ENCODE peak calls at places on chromosomes 6 and 20, in nine cellular contexts. One of them, this sample, is unnamed. For H3K4me1, the result is how much of the 10 kb centered on the place peaks cover.

GRCh38 chr6:80618953-80619352 is 512.5 kb downstream of the BCKDHB start:
- DNase-seq in left ventricle myocardium inferior: no peak
- DNase-seq in transverse colon: no peak
- DNase-seq in aorta: no peak
- DNase-seq in neuronal stem cell: no peak
- DNase-seq in body of pancreas: no peak
- DNase-seq in adrenal gland: no peak
- DNase-seq in thyroid gland: no peak
- DNase-seq in mesenchymal stem cell: peak
- DNase-seq in this sample: no peak

GRCh38 chr6:11650297-11650696 is 112.7 kb downstream of the TMEM170B start:
- DNase-seq in left ventricle myocardium inferior: peak
- DNase-seq in transverse colon: no peak
- DNase-seq in aorta: no peak
- DNase-seq in neuronal stem cell: peak
- DNase-seq in body of pancreas: no peak
- DNase-seq in adrenal gland: peak
- DNase-seq in thyroid gland: no peak
- DNase-seq in mesenchymal stem cell: peak
- DNase-seq in this sample: no peak

GRCh38 chr6:52227495-52227894 is 16.8 kb downstream of the IL17F start:
- DNase-seq in left ventricle myocardium inferior: no peak
- DNase-seq in transverse colon: no peak
- DNase-seq in aorta: no peak
- DNase-seq in neuronal stem cell: no peak
- DNase-seq in body of pancreas: no peak
- DNase-seq in adrenal gland: no peak
- DNase-seq in thyroid gland: no peak
- DNase-seq in mesenchymal stem cell: no peak
- DNase-seq in this sample: no peak

GRCh38 chr20:59322101-59322500 is 21.7 kb downstream of the EDN3 start:
- DNase-seq in left ventricle myocardium inferior: no peak
- DNase-seq in transverse colon: no peak
- DNase-seq in aorta: no peak
- DNase-seq in neuronal stem cell: no peak
- DNase-seq in body of pancreas: no peak
- DNase-seq in adrenal gland: no peak
- DNase-seq in thyroid gland: no peak
- DNase-seq in mesenchymal stem cell: no peak
- DNase-seq in this sample: no peak

GRCh38 chr20:58984691-58985090 is 3.6 kb downstream of the NELFCD start:
- DNase-seq in left ventricle myocardium inferior: no peak
- DNase-seq in transverse colon: no peak
- DNase-seq in aorta: no peak
- DNase-seq in neuronal stem cell: no peak
- DNase-seq in body of pancreas: no peak
- DNase-seq in adrenal gland: peak
- DNase-seq in thyroid gland: no peak
- DNase-seq in mesenchymal stem cell: no peak
- DNase-seq in this sample: no peak

GRCh38 chr6:5142915-5143314 is 57.8 kb downstream of the PPP1R3G start:
- DNase-seq in left ventricle myocardium inferior: no peak
- DNase-seq in transverse colon: no peak
- DNase-seq in aorta: no peak
- DNase-seq in neuronal stem cell: no peak
- DNase-seq in body of pancreas: no peak
- DNase-seq in adrenal gland: no peak
- DNase-seq in thyroid gland: no peak
- DNase-seq in mesenchymal stem cell: peak
- DNase-seq in this sample: no peak

GRCh38 chr6:118985123-118985830 is 50.3 kb upstream of the MCM9 start:
- DNase-seq in left ventricle myocardium inferior: no peak
- DNase-seq in transverse colon: no peak
- DNase-seq in aorta: no peak
- DNase-seq in neuronal stem cell: no peak
- DNase-seq in body of pancreas: no peak
- DNase-seq in adrenal gland: no peak
- DNase-seq in thyroid gland: no peak
- DNase-seq in mesenchymal stem cell: no peak
- DNase-seq in this sample: no peak

GRCh38 chr6:169291639-169292339 is 38.1 kb upstream of the THBS2 start:
- DNase-seq in left ventricle myocardium inferior: no peak
- DNase-seq in transverse colon: no peak
- DNase-seq in aorta: no peak
- DNase-seq in neuronal stem cell: no peak
- DNase-seq in body of pancreas: no peak
- DNase-seq in adrenal gland: no peak
- DNase-seq in thyroid gland: no peak
- DNase-seq in mesenchymal stem cell: no peak
- DNase-seq in this sample: no peak

GRCh38 chr6:107809966-107810365 is 14.1 kb downstream of the SCML4 start:
- DNase-seq in left ventricle myocardium inferior: no peak
- DNase-seq in transverse colon: no peak
- DNase-seq in aorta: no peak
- DNase-seq in neuronal stem cell: no peak
- DNase-seq in body of pancreas: no peak
- DNase-seq in adrenal gland: no peak
- DNase-seq in thyroid gland: no peak
- DNase-seq in mesenchymal stem cell: no peak
- DNase-seq in this sample: no peak

GRCh38 chr6:62103186-62103859 is 182.7 kb downstream of the KHDRBS2 start:
- DNase-seq in left ventricle myocardium inferior: no peak
- DNase-seq in transverse colon: no peak
- DNase-seq in aorta: no peak
- DNase-seq in neuronal stem cell: no peak
- DNase-seq in body of pancreas: no peak
- DNase-seq in adrenal gland: no peak
- DNase-seq in thyroid gland: no peak
- DNase-seq in mesenchymal stem cell: no peak
- DNase-seq in this sample: no peak

GRCh38 chr20:64185276-64185900 is 21.1 kb downstream of the MYT1 start:
- DNase-seq in left ventricle myocardium inferior: no peak
- DNase-seq in transverse colon: no peak
- DNase-seq in aorta: peak
- DNase-seq in neuronal stem cell: no peak
- DNase-seq in body of pancreas: no peak
- DNase-seq in adrenal gland: no peak
- DNase-seq in thyroid gland: no peak
- DNase-seq in mesenchymal stem cell: no peak
- DNase-seq in this sample: no peak

GRCh38 chr6:55108469-55109130 is 65.7 kb upstream of the HCRTR2 start:
- DNase-seq in left ventricle myocardium inferior: no peak
- DNase-seq in transverse colon: no peak
- DNase-seq in aorta: no peak
- DNase-seq in neuronal stem cell: no peak
- DNase-seq in body of pancreas: no peak
- DNase-seq in adrenal gland: no peak
- DNase-seq in thyroid gland: no peak
- DNase-seq in mesenchymal stem cell: no peak
- DNase-seq in this sample: no peak

GRCh38 chr6:42025066-42025789 is 25.1 kb upstream of the TAF8 start:
- DNase-seq in left ventricle myocardium inferior: no peak
- DNase-seq in transverse colon: no peak
- DNase-seq in aorta: peak
- DNase-seq in neuronal stem cell: no peak
- DNase-seq in body of pancreas: no peak
- DNase-seq in adrenal gland: no peak
- DNase-seq in thyroid gland: no peak
- DNase-seq in mesenchymal stem cell: no peak
- DNase-seq in this sample: no peak

GRCh38 chr6:150993253-150993652 is 127.8 kb downstream of the MTHFD1L start:
- DNase-seq in left ventricle myocardium inferior: no peak
- DNase-seq in transverse colon: no peak
- DNase-seq in aorta: no peak
- DNase-seq in neuronal stem cell: no peak
- DNase-seq in body of pancreas: no peak
- DNase-seq in adrenal gland: no peak
- DNase-seq in thyroid gland: no peak
- DNase-seq in mesenchymal stem cell: no peak
- DNase-seq in this sample: no peak

DNA sequence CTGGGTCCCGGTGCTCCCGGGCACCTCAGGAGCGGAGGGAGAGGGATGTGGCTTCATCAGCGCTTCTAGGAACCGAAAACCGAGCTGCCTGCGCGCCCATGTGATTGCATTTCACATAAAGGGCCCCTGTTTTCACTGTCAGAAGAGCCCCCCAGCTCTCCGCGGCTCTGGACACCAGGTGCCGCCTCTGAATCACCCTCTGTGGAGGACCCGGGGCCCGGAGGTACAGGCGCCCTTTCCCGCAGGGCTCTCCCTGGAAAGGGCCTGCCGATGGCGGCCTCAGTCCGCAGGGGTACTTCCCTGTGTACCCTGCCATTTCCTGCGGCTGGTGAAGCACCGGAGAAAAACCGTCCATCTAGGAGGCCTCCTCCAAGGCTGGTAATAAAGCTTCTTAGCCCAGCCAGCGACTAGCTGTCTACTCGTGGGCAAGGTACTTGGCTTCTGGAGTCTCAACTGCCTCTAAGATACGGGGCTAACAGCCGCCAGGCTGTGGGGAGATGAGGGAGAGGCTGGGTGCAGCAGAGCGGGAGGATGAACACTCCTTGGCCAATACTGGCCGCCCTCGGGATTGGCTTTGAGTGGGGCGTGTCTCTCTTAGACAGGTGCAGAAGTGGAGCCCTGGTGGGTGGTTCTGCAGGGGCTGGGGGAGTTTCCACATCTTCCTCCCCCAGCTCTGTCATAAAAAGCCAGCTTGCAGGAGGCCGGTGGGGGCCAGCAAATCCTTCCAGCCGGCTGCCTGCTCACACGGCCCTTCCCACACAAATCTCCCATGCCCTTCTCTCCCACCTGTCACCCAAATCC is 1.6 kb downstream of the PPP1R16B start:
- DNase-seq in left ventricle myocardium inferior: no peak
- DNase-seq in transverse colon: peak
- DNase-seq in aorta: no peak
- DNase-seq in neuronal stem cell: no peak
- DNase-seq in body of pancreas: no peak
- DNase-seq in adrenal gland: no peak
- DNase-seq in thyroid gland: no peak
- DNase-seq in mesenchymal stem cell: no peak
- DNase-seq in this sample: no peak
- H3K4me3 ChIP-seq in left ventricle myocardium inferior: peak
- H3K4me3 ChIP-seq in transverse colon: peak
- H3K4me3 ChIP-seq in aorta: peak
- H3K4me3 ChIP-seq in neuronal stem cell: peak
- H3K4me3 ChIP-seq in body of pancreas: no peak
- H3K4me3 ChIP-seq in adrenal gland: peak
- H3K4me3 ChIP-seq in thyroid gland: no peak
- H3K4me3 ChIP-seq in mesenchymal stem cell: no peak
- H3K4me3 ChIP-seq in this sample: peak

DNA sequence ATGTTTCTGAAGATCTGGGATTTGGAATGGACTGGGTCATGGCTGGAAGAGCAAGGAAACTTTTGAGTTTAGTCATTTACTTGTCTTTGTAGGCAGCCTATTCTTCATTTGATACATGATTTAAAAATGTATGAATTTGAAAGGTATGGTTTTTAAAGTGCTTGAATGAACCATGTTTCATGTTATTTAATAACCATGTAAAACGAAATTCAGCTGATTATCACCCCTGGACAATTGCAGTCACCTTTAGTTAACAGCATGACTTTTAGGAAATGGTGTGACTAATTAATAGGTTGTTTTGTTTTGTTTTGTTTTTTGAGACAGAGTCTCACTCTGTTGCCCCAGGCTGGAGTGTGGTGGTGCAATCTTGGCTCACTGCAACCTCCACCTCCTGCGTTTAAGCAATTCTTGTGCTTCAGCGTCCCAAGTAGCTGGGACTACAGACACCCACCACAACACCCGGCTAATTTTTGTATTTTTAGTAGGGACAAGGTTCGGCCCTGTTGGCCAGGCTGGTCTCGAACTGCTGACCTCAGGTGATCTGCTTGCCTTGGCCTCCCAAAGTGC is 2.1 kb downstream of the STX11 start:
- DNase-seq in left ventricle myocardium inferior: no peak
- DNase-seq in transverse colon: no peak
- DNase-seq in aorta: no peak
- DNase-seq in neuronal stem cell: no peak
- DNase-seq in body of pancreas: no peak
- DNase-seq in adrenal gland: no peak
- DNase-seq in thyroid gland: no peak
- DNase-seq in mesenchymal stem cell: no peak
- DNase-seq in this sample: peak
- H3K27ac ChIP-seq in left ventricle myocardium inferior: peak
- H3K27ac ChIP-seq in transverse colon: no peak
- H3K27ac ChIP-seq in aorta: no peak
- H3K27ac ChIP-seq in neuronal stem cell: no peak
- H3K27ac ChIP-seq in body of pancreas: no peak
- H3K27ac ChIP-seq in adrenal gland: peak
- H3K27ac ChIP-seq in thyroid gland: no peak
- H3K27ac ChIP-seq in mesenchymal stem cell: no peak
- H3K27ac ChIP-seq in this sample: peak

GRCh38 chr20:17938889-17939619 is 29.5 kb downstream of the SNX5 start:
- DNase-seq in left ventricle myocardium inferior: peak
- DNase-seq in transverse colon: peak
- DNase-seq in aorta: peak
- DNase-seq in neuronal stem cell: peak
- DNase-seq in body of pancreas: peak
- DNase-seq in adrenal gland: peak
- DNase-seq in thyroid gland: peak
- DNase-seq in mesenchymal stem cell: peak
- DNase-seq in this sample: peak
- H3K4me1 ChIP-seq in left ventricle myocardium inferior: under half
- H3K4me1 ChIP-seq in transverse colon: under half
- H3K4me1 ChIP-seq in aorta: under half
- H3K4me1 ChIP-seq in neuronal stem cell: under half
- H3K4me1 ChIP-seq in body of pancreas: under half
- H3K4me1 ChIP-seq in adrenal gland: under half
- H3K4me1 ChIP-seq in thyroid gland: under half
- H3K4me1 ChIP-seq in mesenchymal stem cell: under half
- H3K4me1 ChIP-seq in this sample: under half

DNA sequence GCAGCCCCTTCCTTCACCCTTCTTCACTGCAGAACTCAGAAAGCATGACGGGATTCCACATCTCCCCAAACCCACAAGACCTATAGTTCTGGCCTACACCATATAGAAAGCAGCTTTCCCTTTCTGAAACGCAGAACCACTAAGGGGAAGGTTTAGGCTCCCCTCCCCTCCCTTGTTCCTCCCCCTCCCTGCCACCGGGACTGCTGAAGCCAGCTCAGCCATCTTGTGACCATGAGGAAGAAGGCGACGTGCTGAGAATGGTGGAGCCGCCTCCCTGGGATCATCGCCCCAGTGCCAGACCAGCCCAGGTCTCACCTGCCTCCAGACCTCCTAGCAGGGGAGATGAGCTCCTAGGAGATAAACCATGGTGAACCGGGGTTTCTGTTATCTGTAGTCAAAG is 19.6 kb downstream of the SERPINB6 start:
- DNase-seq in left ventricle myocardium inferior: no peak
- DNase-seq in transverse colon: no peak
- DNase-seq in aorta: peak
- DNase-seq in neuronal stem cell: no peak
- DNase-seq in body of pancreas: no peak
- DNase-seq in adrenal gland: peak
- DNase-seq in thyroid gland: no peak
- DNase-seq in mesenchymal stem cell: no peak
- DNase-seq in this sample: no peak
- H3K4me3 ChIP-seq in left ventricle myocardium inferior: no peak
- H3K4me3 ChIP-seq in transverse colon: no peak
- H3K4me3 ChIP-seq in aorta: no peak
- H3K4me3 ChIP-seq in neuronal stem cell: no peak
- H3K4me3 ChIP-seq in body of pancreas: no peak
- H3K4me3 ChIP-seq in adrenal gland: no peak
- H3K4me3 ChIP-seq in thyroid gland: no peak
- H3K4me3 ChIP-seq in mesenchymal stem cell: no peak
- H3K4me3 ChIP-seq in this sample: no peak

This sample was measured in upper lobe of right lung.